ENCODE peak calls at places on chromosomes 16 and 17, in five cellular contexts. N is stimulated activated CD4-positive, alpha-beta T cell treated with anti-CD3 and anti-CD28 coated beads, Interleukin-4, amount 100 ng/mL, for 48 hours; Y is ELR; U is cardiac muscle cell; Q is NCI-H2081. Z is an unnamed sample.
A peak's percentile ranks its signal among the peaks of the same experiment; 100 is the strongest.

GRCh38 chr17:62008294-62008693 is 56.8 kb downstream of the MED13 start:
- DNase-seq in N (no peak), U (no peak), Y (no peak), Q (no peak), Z (no peak)

GRCh38 chr17:76540381-76541300 is 797 bp downstream of the PRCD start:
- DNase-seq in Y (peak; percentile 98), Q (peak; percentile 78), N (no peak), U (peak; percentile 96), Z (peak; percentile 90)

GRCh38 chr17:63078707-63079106 is 112.7 kb downstream of the TANC2 start:
- DNase-seq in N (no peak), Q (no peak), U (no peak), Y (no peak), Z (no peak)

GRCh38 chr17:37220609-37220953 is 155.2 kb upstream of the C17orf78 start:
- DNase-seq in Y (peak; percentile 48), U (peak; percentile 38), N (no peak), Q (peak; percentile 10), Z (no peak)

GRCh38 chr17:77528516-77529327 is 388.0 kb downstream of the SEC14L1 start:
- DNase-seq in Q (peak; percentile 80), U (peak; percentile 84), Y (no peak), N (peak; percentile 35), Z (no peak)

GRCh38 chr16:78098544-78099371 is 696 bp upstream of the WWOX start:
- DNase-seq in Y (no peak), N (no peak), Q (no peak), U (no peak), Z (no peak)

GRCh38 chr17:82019905-82020873 is 2.5 kb downstream of the CENPX start:
- DNase-seq in Q (peak; percentile 44), U (peak; percentile 80), Y (peak; percentile 70), N (peak; percentile 74), Z (no peak)

GRCh38 chr16:50528820-50529219 is 19.4 kb upstream of the NKD1 start:
- DNase-seq in N (no peak), Q (no peak), Y (no peak), U (no peak), Z (no peak)

GRCh38 chr17:56678249-56679144 is 85.0 kb downstream of the NOG start:
- DNase-seq in Y (no peak), U (peak; percentile 23), Q (no peak), N (no peak), Z (no peak)

GRCh38 chr16:5374184-5374583 is 276.6 kb upstream of the EEF2KMT start:
- DNase-seq in Q (no peak), U (no peak), N (no peak), Y (no peak), Z (no peak)

GRCh38 chr17:19590912-19591551 is 57.4 kb downstream of the SLC47A1 start:
- DNase-seq in N (no peak), Y (no peak), Q (no peak), U (no peak), Z (no peak)

GRCh38 chr16:24423332-24423731 is 116.0 kb upstream of the RBBP6 start:
- DNase-seq in N (no peak), Q (no peak), U (no peak), Y (no peak), Z (no peak)

GRCh38 chr17:78831688-78832540 is 8.7 kb downstream of the USP36 start:
- DNase-seq in N (no peak), U (no peak), Q (peak; percentile 51), Y (no peak), Z (no peak)

GRCh38 chr17:3695723-3696411 is at the start of gene P2RX5:
- DNase-seq in U (peak; percentile 61), N (no peak), Y (peak; percentile 30), Q (no peak), Z (no peak)

GRCh38 chr16:70681382-70682238 is 4.2 kb downstream of the MTSS2 start:
- DNase-seq in U (no peak), N (no peak), Y (no peak), Q (no peak), Z (no peak)

GRCh38 chr16:85423186-85423550 is 190.0 kb upstream of the GSE1 start:
- DNase-seq in U (no peak), N (no peak), Q (no peak), Y (no peak), Z (no peak)

GRCh38 chr17:1000597-1001490 is 3.9 kb downstream of the TIMM22 start:
- DNase-seq in N (no peak), U (peak; percentile 55), Y (peak; percentile 75), Q (peak; percentile 35), Z (no peak)

GRCh38 chr16:46850619-46851555 is 19.9 kb upstream of the C16orf87 start:
- DNase-seq in U (no peak), Q (no peak), N (no peak), Y (no peak), Z (no peak)

GRCh38 chr17:7509937-7510336 is 25.8 kb downstream of the POLR2A start:
- DNase-seq in U (no peak), N (no peak), Q (no peak), Y (no peak), Z (no peak)

GRCh38 chr17:10183931-10184930 is 14.2 kb downstream of the GAS7 start:
- DNase-seq in U (no peak), N (no peak), Q (no peak), Y (no peak), Z (no peak)

GRCh38 chr17:57603978-57604377 is 141.1 kb downstream of the CCDC182 start:
- DNase-seq in Q (no peak), Y (no peak), N (peak; percentile 47), U (no peak), Z (no peak)

GRCh38 chr16:64412578-64413280 is 709.1 kb downstream of the CDH11 start:
- DNase-seq in Q (no peak), U (no peak), N (no peak), Y (peak; percentile 29), Z (no peak)

GRCh38 chr16:47592232-47592631 is 131.1 kb downstream of the PHKB start:
- DNase-seq in U (no peak), N (no peak), Q (no peak), Y (no peak), Z (no peak)

GRCh38 chr17:15451681-15452080 is 15.7 kb downstream of the CDRT4 start:
- DNase-seq in Y (peak; percentile 33), Q (no peak), U (no peak), N (no peak), Z (no peak)

GRCh38 chr16:47713225-47713595 is 252.1 kb downstream of the PHKB start:
- DNase-seq in U (no peak), N (no peak), Q (no peak), Y (peak; percentile 91), Z (no peak)

GRCh38 chr17:28528329-28529011 is 22.3 kb downstream of the FOXN1 start:
- DNase-seq in Y (peak; percentile 45), U (no peak), Q (no peak), N (no peak), Z (no peak)

GRCh38 chr17:73261952-73262675 is 434 bp upstream of the CPSF4L start:
- DNase-seq in U (no peak), Q (peak; percentile 22), N (no peak), Y (no peak), Z (no peak)

GRCh38 chr16:46648656-46649055 is 27.5 kb upstream of the SHCBP1 start:
- DNase-seq in U (peak; percentile 5), Y (no peak), Q (no peak), N (no peak), Z (no peak)

GRCh38 chr17:792277-792676 is 10.1 kb downstream of the MRM3 start:
- DNase-seq in U (no peak), Y (peak; percentile 37), Q (no peak), N (no peak), Z (no peak)

GRCh38 chr17:43140396-43141332 is 15.5 kb upstream of the BRCA1 start:
- DNase-seq in Q (no peak), N (no peak), Y (no peak), U (no peak), Z (no peak)

Z was measured in NCI-H187.